ENCODE peak calls at places on chromosomes 11 and 22, in eight cellular contexts. One of them, this sample, is unnamed.

GRCh38 chr11:45922425-45923082 is at the start of gene LARGE2:
- DNase-seq in renal cortical epithelial cell: no peak
- DNase-seq in activated CD8-positive, alpha-beta memory T cell treated with anti-CD3 and anti-CD28 coated beads for 4 hours: no peak
- DNase-seq in pons: no peak
- DNase-seq in EL: no peak
- DNase-seq in NCI-H345: peak
- DNase-seq in activated CD8-positive, alpha-beta T cell treated with anti-CD3 and anti-CD28 coated beads for 36 hours: no peak
- DNase-seq in heart left ventricle: no peak
- DNase-seq in this sample: peak

GRCh38 chr11:111736191-111736590 is 30.0 kb downstream of the PPP2R1B start:
- DNase-seq in renal cortical epithelial cell: peak
- DNase-seq in NCI-H345: no peak
- DNase-seq in pons: no peak
- DNase-seq in activated CD8-positive, alpha-beta memory T cell treated with anti-CD3 and anti-CD28 coated beads for 4 hours: no peak
- DNase-seq in EL: peak
- DNase-seq in heart left ventricle: no peak
- DNase-seq in activated CD8-positive, alpha-beta T cell treated with anti-CD3 and anti-CD28 coated beads for 36 hours: no peak
- DNase-seq in this sample: peak

GRCh38 chr22:47291565-47292495 is 529.4 kb downstream of the TBC1D22A start:
- DNase-seq in renal cortical epithelial cell: no peak
- DNase-seq in pons: no peak
- DNase-seq in NCI-H345: no peak
- DNase-seq in activated CD8-positive, alpha-beta memory T cell treated with anti-CD3 and anti-CD28 coated beads for 4 hours: no peak
- DNase-seq in activated CD8-positive, alpha-beta T cell treated with anti-CD3 and anti-CD28 coated beads for 36 hours: no peak
- DNase-seq in heart left ventricle: no peak
- DNase-seq in EL: no peak
- DNase-seq in this sample: no peak

GRCh38 chr11:7595016-7595869 is 78.1 kb downstream of the CYB5R2 start:
- DNase-seq in pons: peak
- DNase-seq in activated CD8-positive, alpha-beta T cell treated with anti-CD3 and anti-CD28 coated beads for 36 hours: no peak
- DNase-seq in renal cortical epithelial cell: peak
- DNase-seq in EL: no peak
- DNase-seq in activated CD8-positive, alpha-beta memory T cell treated with anti-CD3 and anti-CD28 coated beads for 4 hours: no peak
- DNase-seq in heart left ventricle: no peak
- DNase-seq in NCI-H345: peak
- DNase-seq in this sample: no peak

GRCh38 chr11:10405858-10406592 is 49.0 kb upstream of the AMPD3 start:
- DNase-seq in activated CD8-positive, alpha-beta memory T cell treated with anti-CD3 and anti-CD28 coated beads for 4 hours: peak
- DNase-seq in activated CD8-positive, alpha-beta T cell treated with anti-CD3 and anti-CD28 coated beads for 36 hours: peak
- DNase-seq in NCI-H345: peak
- DNase-seq in renal cortical epithelial cell: peak
- DNase-seq in pons: peak
- DNase-seq in heart left ventricle: peak
- DNase-seq in EL: peak
- DNase-seq in this sample: peak

GRCh38 chr11:64049509-64049908 is 13.8 kb downstream of the FLRT1 start:
- DNase-seq in heart left ventricle: no peak
- DNase-seq in activated CD8-positive, alpha-beta T cell treated with anti-CD3 and anti-CD28 coated beads for 36 hours: no peak
- DNase-seq in NCI-H345: no peak
- DNase-seq in EL: no peak
- DNase-seq in pons: no peak
- DNase-seq in renal cortical epithelial cell: no peak
- DNase-seq in activated CD8-positive, alpha-beta memory T cell treated with anti-CD3 and anti-CD28 coated beads for 4 hours: no peak
- DNase-seq in this sample: no peak

GRCh38 chr22:29141078-29141688 is 64.5 kb upstream of the EMID1 start:
- DNase-seq in heart left ventricle: no peak
- DNase-seq in activated CD8-positive, alpha-beta T cell treated with anti-CD3 and anti-CD28 coated beads for 36 hours: no peak
- DNase-seq in renal cortical epithelial cell: no peak
- DNase-seq in pons: no peak
- DNase-seq in NCI-H345: no peak
- DNase-seq in EL: no peak
- DNase-seq in activated CD8-positive, alpha-beta memory T cell treated with anti-CD3 and anti-CD28 coated beads for 4 hours: no peak
- DNase-seq in this sample: no peak

GRCh38 chr11:108628326-108628725 is 34.8 kb upstream of the EXPH5 start:
- DNase-seq in pons: no peak
- DNase-seq in EL: no peak
- DNase-seq in heart left ventricle: no peak
- DNase-seq in activated CD8-positive, alpha-beta T cell treated with anti-CD3 and anti-CD28 coated beads for 36 hours: no peak
- DNase-seq in renal cortical epithelial cell: no peak
- DNase-seq in NCI-H345: no peak
- DNase-seq in activated CD8-positive, alpha-beta memory T cell treated with anti-CD3 and anti-CD28 coated beads for 4 hours: no peak
- DNase-seq in this sample: no peak

GRCh38 chr22:20089977-20090729 is 10.1 kb downstream of the DGCR8 start:
- DNase-seq in NCI-H345: no peak
- DNase-seq in heart left ventricle: no peak
- DNase-seq in activated CD8-positive, alpha-beta T cell treated with anti-CD3 and anti-CD28 coated beads for 36 hours: no peak
- DNase-seq in EL: peak
- DNase-seq in renal cortical epithelial cell: no peak
- DNase-seq in pons: no peak
- DNase-seq in activated CD8-positive, alpha-beta memory T cell treated with anti-CD3 and anti-CD28 coated beads for 4 hours: no peak
- DNase-seq in this sample: no peak

GRCh38 chr11:63608353-63609345 is 5.6 kb downstream of the PLAAT3 start:
- DNase-seq in heart left ventricle: no peak
- DNase-seq in activated CD8-positive, alpha-beta T cell treated with anti-CD3 and anti-CD28 coated beads for 36 hours: peak
- DNase-seq in pons: no peak
- DNase-seq in renal cortical epithelial cell: peak
- DNase-seq in activated CD8-positive, alpha-beta memory T cell treated with anti-CD3 and anti-CD28 coated beads for 4 hours: no peak
- DNase-seq in NCI-H345: no peak
- DNase-seq in EL: peak
- DNase-seq in this sample: no peak

GRCh38 chr11:10454902-10455631 is at the start of gene AMPD3:
- DNase-seq in EL: peak
- DNase-seq in pons: peak
- DNase-seq in renal cortical epithelial cell: peak
- DNase-seq in heart left ventricle: no peak
- DNase-seq in NCI-H345: peak
- DNase-seq in activated CD8-positive, alpha-beta memory T cell treated with anti-CD3 and anti-CD28 coated beads for 4 hours: no peak
- DNase-seq in activated CD8-positive, alpha-beta T cell treated with anti-CD3 and anti-CD28 coated beads for 36 hours: peak
- DNase-seq in this sample: no peak